ENCODE peak calls at places on chromosome X, in nine cellular contexts. B is activated T-helper 1 cell treated with anti-CD3 and anti-CD28 coated beads, Interleukin-2, amount 50 U/mL, for 16 hours; J is adrenal gland; D is NCI-H1092; P is nephron progenitor cell; Q is activated effector memory CD4-positive, alpha-beta T cell treated with anti-CD3 and anti-CD28 coated beads, Interleukin-2, amount 50 U/mL, for 16 hours; V is H54; I is activated T-cell treated with anti-CD3 and anti-CD28 coated beads for 48 hours; N is skeletal muscle cell. F is an unnamed sample.

GRCh38 chrX:118974088-118974907 is at the start of gene LONRF3:
- DNase-seq in B (peak), N (no peak), Q (peak), D (no peak), V (no peak), I (peak), J (peak), P (peak), F (no peak)

GRCh38 chrX:103329991-103330390 is at the start of gene TCEAL7:
- DNase-seq in P (peak), V (no peak), J (no peak), I (no peak), Q (no peak), N (no peak), B (no peak), D (no peak), F (no peak)

GRCh38 chrX:49838374-49838773 is 9.3 kb downstream of the PAGE4 start:
- DNase-seq in D (peak), B (no peak), J (peak), P (peak), Q (no peak), N (no peak), V (no peak), I (no peak), F (no peak)

GRCh38 chrX:63283331-63283730 is 67.8 kb downstream of the SPIN4 start:
- DNase-seq in N (no peak), B (no peak), Q (no peak), P (no peak), I (no peak), D (no peak), V (no peak), J (no peak), F (no peak)

GRCh38 chrX:109858602-109859341 is 125.7 kb upstream of the ACSL4 start:
- DNase-seq in Q (no peak), N (no peak), J (no peak), D (no peak), P (no peak), V (no peak), I (no peak), B (no peak), F (no peak)

GRCh38 chrX:131779313-131779712 is 235.4 kb downstream of the OR13H1 start:
- DNase-seq in D (no peak), V (no peak), P (no peak), Q (no peak), I (no peak), N (no peak), B (no peak), J (no peak), F (no peak)

GRCh38 chrX:1391370-1391706 is 575 bp downstream of the SLC25A6 start:
- DNase-seq in N (no peak), J (peak), V (peak), P (peak), B (peak), I (no peak), D (no peak), Q (peak), F (no peak)

GRCh38 chrX:124098089-124098488 is 136.6 kb downstream of the STAG2 start:
- DNase-seq in P (no peak), I (no peak), D (no peak), N (peak), V (no peak), B (no peak), J (no peak), Q (no peak), F (peak)

GRCh38 chrX:13669246-13669689 is 16.3 kb downstream of the TCEANC start:
- DNase-seq in D (no peak), J (peak), I (peak), B (no peak), P (no peak), V (peak), Q (peak), N (peak), F (no peak)

GRCh38 chrX:35787867-35788266 is 10.3 kb upstream of the MAGEB16 start:
- DNase-seq in P (no peak), V (no peak), Q (no peak), B (no peak), N (no peak), I (no peak), D (no peak), J (no peak), F (no peak)

GRCh38 chrX:40278340-40279090 is 180.8 kb upstream of the BCOR start:
- DNase-seq in P (no peak), N (no peak), B (peak), V (no peak), I (peak), Q (peak), D (no peak), J (no peak), F (no peak)

GRCh38 chrX:56794404-56794803 is 65.4 kb downstream of the NBDY start:
- DNase-seq in I (no peak), Q (no peak), B (no peak), N (no peak), D (no peak), V (no peak), J (no peak), P (no peak), F (no peak)

GRCh38 chrX:9604111-9604907 is 139.5 kb downstream of the TBL1X start:
- DNase-seq in N (no peak), Q (no peak), I (no peak), P (no peak), B (no peak), V (no peak), J (peak), D (no peak), F (no peak)

GRCh38 chrX:153510383-153510782 is 7.1 kb upstream of the ATP2B3 start:
- DNase-seq in V (no peak), N (no peak), Q (no peak), I (no peak), B (no peak), D (no peak), J (no peak), P (no peak), F (no peak)

GRCh38 chrX:131621650-131622049 is 77.8 kb downstream of the OR13H1 start:
- DNase-seq in J (no peak), Q (no peak), I (no peak), D (no peak), N (no peak), V (no peak), B (no peak), P (no peak), F (no peak)

GRCh38 chrX:46840946-46841740 is 4.3 kb downstream of the RP2 start:
- DNase-seq in Q (no peak), N (no peak), J (peak), V (no peak), B (no peak), P (no peak), D (no peak), I (no peak), F (no peak)

GRCh38 chrX:14228611-14229010 is 198.9 kb upstream of the GEMIN8 start:
- DNase-seq in D (no peak), N (no peak), P (no peak), J (no peak), I (no peak), V (no peak), Q (no peak), B (no peak), F (no peak)

GRCh38 chrX:63561425-63561824 is 210.3 kb upstream of the SPIN4 start:
- DNase-seq in B (no peak), V (no peak), I (no peak), Q (no peak), N (no peak), D (no peak), P (no peak), J (no peak), F (no peak)

GRCh38 chrX:1749499-1749898 is 134.6 kb downstream of the ASMT start:
- DNase-seq in B (no peak), J (no peak), V (no peak), N (no peak), Q (no peak), D (no peak), P (no peak), I (no peak), F (no peak)

GRCh38 chrX:43969504-43970501 is 3.4 kb downstream of the NDP start:
- DNase-seq in J (no peak), P (no peak), Q (no peak), V (peak), I (no peak), D (no peak), B (no peak), N (no peak), F (no peak)

F was measured in NCI-H187.